ENCODE peak calls at places on chromosomes 6 and 20, in five cellular contexts. One of them, this sample, is unnamed.

GRCh38 chr6:15441215-15441868 is 195.5 kb downstream of the JARID2 start:
- DNase-seq in Caki2: peak
- DNase-seq in posterior cingulate gyrus: no peak
- DNase-seq in HEK293T: peak
- DNase-seq in NCI-H2171: peak
- DNase-seq in this sample: peak

GRCh38 chr6:30325150-30325872 is 1.4 kb upstream of the TRIM39 start:
- DNase-seq in HEK293T: peak
- DNase-seq in NCI-H2171: peak
- DNase-seq in Caki2: peak
- DNase-seq in posterior cingulate gyrus: no peak
- DNase-seq in this sample: peak

GRCh38 chr6:155023717-155024116 is 28.6 kb downstream of the TIAM2 start:
- DNase-seq in NCI-H2171: no peak
- DNase-seq in HEK293T: no peak
- DNase-seq in posterior cingulate gyrus: no peak
- DNase-seq in Caki2: no peak
- DNase-seq in this sample: no peak

GRCh38 chr6:94362061-94362864 is 942.9 kb upstream of the EPHA7 start:
- DNase-seq in posterior cingulate gyrus: peak
- DNase-seq in Caki2: no peak
- DNase-seq in HEK293T: no peak
- DNase-seq in NCI-H2171: no peak
- DNase-seq in this sample: no peak

GRCh38 chr20:57384953-57385761 is 6.0 kb upstream of the RBM38 start:
- DNase-seq in NCI-H2171: no peak
- DNase-seq in Caki2: no peak
- DNase-seq in HEK293T: no peak
- DNase-seq in posterior cingulate gyrus: peak
- DNase-seq in this sample: no peak

GRCh38 chr6:145319605-145320004 is 415.7 kb downstream of the EPM2A start:
- DNase-seq in NCI-H2171: no peak
- DNase-seq in Caki2: no peak
- DNase-seq in HEK293T: no peak
- DNase-seq in posterior cingulate gyrus: no peak
- DNase-seq in this sample: no peak

GRCh38 chr6:23106951-23107350 is 537.6 kb downstream of the HDGFL1 start:
- DNase-seq in HEK293T: no peak
- DNase-seq in NCI-H2171: no peak
- DNase-seq in Caki2: no peak
- DNase-seq in posterior cingulate gyrus: no peak
- DNase-seq in this sample: no peak

GRCh38 chr20:62062661-62063600 is 2.8 kb downstream of the TAF4 start:
- DNase-seq in posterior cingulate gyrus: peak
- DNase-seq in NCI-H2171: no peak
- DNase-seq in HEK293T: no peak
- DNase-seq in Caki2: no peak
- DNase-seq in this sample: no peak

GRCh38 chr6:89281779-89282246 is 33.3 kb downstream of the GABRR2 start:
- DNase-seq in Caki2: no peak
- DNase-seq in HEK293T: peak
- DNase-seq in NCI-H2171: no peak
- DNase-seq in posterior cingulate gyrus: no peak
- DNase-seq in this sample: no peak

GRCh38 chr20:45998337-45998736 is 10.4 kb upstream of the MMP9 start:
- DNase-seq in Caki2: no peak
- DNase-seq in HEK293T: no peak
- DNase-seq in posterior cingulate gyrus: no peak
- DNase-seq in NCI-H2171: no peak
- DNase-seq in this sample: no peak

GRCh38 chr6:45703041-45703739 is 312.5 kb downstream of the CLIC5 start:
- DNase-seq in HEK293T: no peak
- DNase-seq in posterior cingulate gyrus: no peak
- DNase-seq in Caki2: peak
- DNase-seq in NCI-H2171: no peak
- DNase-seq in this sample: no peak

GRCh38 chr20:8801686-8802085 is 267.2 kb upstream of the PLCB4 start:
- DNase-seq in HEK293T: no peak
- DNase-seq in posterior cingulate gyrus: no peak
- DNase-seq in NCI-H2171: no peak
- DNase-seq in Caki2: no peak
- DNase-seq in this sample: no peak

This sample was measured in thoracic aorta.